ENCODE peak calls at places on chromosomes 16 and 17, in seven cellular contexts. O, N, Y, L, M, D and A are unnamed samples.

GRCh38 chr17:49646391-49647255 is 31.3 kb downstream of the SPOP start:
- DNase-seq in O (no peak), N (peak; percentile 77), Y (peak; percentile 45), L (no peak), M (peak; percentile 75), D (peak; percentile 86), A (peak; percentile 35)

GRCh38 chr17:33500141-33500540 is 207.0 kb upstream of the ASIC2 start:
- DNase-seq in O (no peak), N (no peak), Y (no peak), L (no peak), M (no peak), D (no peak), A (no peak)

GRCh38 chr16:53768593-53768992 is 64.6 kb downstream of the FTO start:
- DNase-seq in O (no peak), N (peak; percentile 87), Y (no peak), L (no peak), M (no peak), D (peak; percentile 94), A (no peak)

GRCh38 chr17:35189291-35189690 is 4.9 kb downstream of the SLC35G3 start:
- DNase-seq in O (no peak), N (no peak), Y (no peak), L (no peak), M (no peak), D (no peak), A (no peak)

GRCh38 chr17:41579484-41580243 is 7.0 kb downstream of the KRT14 start:
- DNase-seq in O (peak; percentile 98), N (peak; percentile 54), Y (peak; percentile 95), L (peak; percentile 91), M (peak; percentile 97), D (peak; percentile 73), A (peak; percentile 98)

GRCh38 chr17:30309591-30309990 is 17.8 kb upstream of the BLMH start:
- DNase-seq in O (no peak), N (no peak), Y (no peak), L (no peak), M (no peak), D (no peak), A (no peak)

GRCh38 chr16:56673916-56674315 is 4.3 kb downstream of the MT1H start:
- DNase-seq in O (no peak), N (peak; percentile 20), Y (peak; percentile 63), L (no peak), M (peak; percentile 40), D (peak; percentile 43), A (peak; percentile 67)

GRCh38 chr16:56985288-56985961 is 3.9 kb upstream of the NLRC5 start:
- DNase-seq in O (no peak), N (peak; percentile 85), Y (peak; percentile 61), L (no peak), M (peak; percentile 52), D (peak; percentile 93), A (no peak)

GRCh38 chr16:50160495-50161164 is 7.5 kb downstream of the TENT4B start:
- DNase-seq in O (no peak), N (peak; percentile 41), Y (no peak), L (no peak), M (no peak), D (no peak), A (no peak)

GRCh38 chr16:78257376-78257728 is 157.9 kb downstream of the WWOX start:
- DNase-seq in O (no peak), N (no peak), Y (peak; percentile 47), L (no peak), M (no peak), D (peak; percentile 81), A (no peak)

GRCh38 chr16:87778830-87779579 is 13.2 kb upstream of the KLHDC4 start:
- DNase-seq in O (peak; percentile 99), N (peak; percentile 96), Y (peak; percentile 98), L (peak; percentile 82), M (peak; percentile 90), D (peak; percentile 93), A (peak; percentile 97)

GRCh38 chr17:180380-181212 is 854 bp downstream of the DOC2B start:
- DNase-seq in O (peak; percentile 70), N (no peak), Y (peak; percentile 12), L (peak; percentile 36), M (no peak), D (no peak), A (no peak)

GRCh38 chr17:65388911-65389310 is 172.5 kb downstream of the AXIN2 start:
- DNase-seq in O (no peak), N (no peak), Y (no peak), L (no peak), M (no peak), D (no peak), A (no peak)
- H3K4ac ChIP-seq in O (no peak overlapping the region), N (no peak overlapping the region), Y (no peak overlapping the region), L (no peak overlapping the region), M (no peak overlapping the region), D (no peak overlapping the region), A (no peak overlapping the region)

GRCh38 chr16:75462804-75463203 is 1.7 kb downstream of the TMEM170A start:
- DNase-seq in O (no peak), N (no peak), Y (no peak), L (no peak), M (no peak), D (peak; percentile 50), A (no peak)
- H3K9ac ChIP-seq in O (no peak overlapping the region), N (no peak overlapping the region), Y (peak overlapping the region; percentile 97), L (no peak overlapping the region), M (no peak overlapping the region), D (peak overlapping the region; percentile 88), A (no peak overlapping the region)

DNA sequence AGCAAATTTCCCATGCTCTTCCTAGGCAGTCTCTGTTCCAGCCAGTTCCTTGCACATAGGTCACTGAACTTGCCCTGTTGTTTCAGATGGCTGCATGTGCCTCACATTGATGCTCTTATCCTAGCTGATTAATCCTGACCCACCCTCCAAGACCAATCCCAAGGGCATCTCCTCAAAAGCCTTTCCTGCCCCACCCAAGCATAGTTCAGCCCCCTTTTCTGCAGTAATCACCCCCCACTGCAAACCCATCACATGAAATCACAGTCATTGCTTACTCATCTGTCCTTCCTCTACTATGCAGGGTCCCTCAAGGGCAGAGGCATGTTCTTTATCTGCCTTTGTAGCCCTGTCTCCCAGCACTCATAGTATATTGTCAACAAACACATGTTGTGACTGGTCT is 42.1 kb downstream of the TBX21 start:
- DNase-seq in O (no peak), N (no peak), Y (no peak), L (no peak), M (no peak), D (no peak), A (no peak)
- H3K4ac ChIP-seq in O (no peak overlapping the region), N (no peak overlapping the region), Y (no peak overlapping the region), L (no peak overlapping the region), M (no peak overlapping the region), D (no peak overlapping the region), A (no peak overlapping the region)

DNA sequence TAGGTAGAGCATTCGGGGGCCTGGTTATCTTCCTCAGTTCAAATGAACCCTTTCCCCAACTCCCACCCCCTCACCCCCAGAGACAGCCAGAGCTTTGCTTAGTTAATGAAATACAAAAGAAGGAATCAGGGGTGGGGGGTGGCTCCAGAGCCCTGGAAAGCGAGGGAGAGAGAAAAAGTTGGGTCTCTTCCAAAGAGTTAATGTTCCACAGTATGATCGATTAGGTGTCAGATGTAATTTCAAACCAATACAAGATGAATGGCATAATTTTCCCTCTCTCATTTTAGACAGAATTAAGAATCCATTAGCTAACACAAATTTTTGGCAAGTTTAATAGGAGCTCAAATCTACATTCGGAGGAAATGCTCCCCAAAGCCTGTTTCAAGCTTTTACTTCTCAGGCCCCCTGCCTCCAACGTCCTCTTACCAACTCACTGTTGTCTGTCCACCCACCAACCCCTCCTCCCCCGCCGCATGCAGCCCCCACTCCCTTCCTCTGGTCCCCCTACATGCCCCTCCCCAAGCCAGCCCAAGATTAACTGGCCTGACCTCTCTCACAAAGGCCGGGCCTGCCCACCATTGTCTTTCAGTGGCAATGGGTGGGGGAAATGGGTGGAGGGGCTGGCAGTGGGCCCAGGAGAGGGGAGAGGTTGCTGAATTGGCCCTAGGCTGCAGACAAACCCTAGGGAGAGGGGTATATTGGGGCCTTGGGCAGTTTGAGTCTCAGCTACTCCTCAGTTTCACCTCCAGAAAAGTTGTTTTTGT is 28.2 kb downstream of the NEUROD2 start:
- DNase-seq in O (peak; percentile 67), N (no peak), Y (peak; percentile 32), L (peak; percentile 78), M (no peak), D (no peak), A (peak; percentile 92)
- H3K9ac ChIP-seq in O (no peak overlapping the region), N (no peak overlapping the region), Y (peak overlapping the region; percentile 29), L (no peak overlapping the region), M (no peak overlapping the region), D (no peak overlapping the region), A (no peak overlapping the region)

GRCh38 chr17:2511462-2512369 is at the start of gene METTL16:
- DNase-seq in O (peak; percentile 95), N (peak; percentile 99), Y (peak; percentile 100), L (peak; percentile 97), M (peak; percentile 99), D (peak; percentile 99), A (peak; percentile 99)

GRCh38 chr17:2503627-2504026 is 8.1 kb downstream of the METTL16 start:
- DNase-seq in O (no peak), N (no peak), Y (no peak), L (no peak), M (no peak), D (no peak), A (no peak)

GRCh38 chr17:2511138-2511461 is 588 bp downstream of the METTL16 start:
- DNase-seq in O (no peak), N (no peak), Y (no peak), L (no peak), M (no peak), D (no peak), A (no peak)

GRCh38 chr17:2510559-2510958 is 1.1 kb downstream of the METTL16 start:
- DNase-seq in O (no peak), N (no peak), Y (no peak), L (no peak), M (no peak), D (no peak), A (no peak)

GRCh38 chr17:2508035-2508434 is 3.7 kb downstream of the METTL16 start:
- DNase-seq in O (no peak), N (no peak), Y (no peak), L (no peak), M (no peak), D (no peak), A (no peak)
- H3K4ac ChIP-seq in O (no peak overlapping the region), N (no peak overlapping the region), Y (no peak overlapping the region), L (no peak overlapping the region), M (no peak overlapping the region), D (no peak overlapping the region), A (no peak overlapping the region)